ENCODE peak calls at places on chromosome 1, in five cellular contexts. I is heart left ventricle; F is GM12878; K is CD4-positive, alpha-beta memory T cell; Z is Kasumi-1. W is an unnamed sample.

GRCh38 chr1:246151796-246152434 is 355.2 kb downstream of the SMYD3 start:
- DNase-seq in I (no peak), F (no peak), K (no peak), Z (no peak), W (no peak)

GRCh38 chr1:47915677-47916353 is 81.4 kb downstream of the TRABD2B start:
- DNase-seq in I (no peak), F (no peak), K (no peak), Z (no peak), W (no peak)

GRCh38 chr1:7638078-7638477 is 133.0 kb upstream of the VAMP3 start:
- DNase-seq in I (no peak), F (no peak), K (no peak), Z (no peak), W (no peak)

GRCh38 chr1:206575165-206575893 is 36.9 kb downstream of the EIF2D start:
- DNase-seq in I (peak; percentile 70), F (no peak), K (peak; percentile 87), Z (peak; percentile 97), W (peak; percentile 78)

GRCh38 chr1:153697873-153698647 is 19.6 kb downstream of the NPR1 start:
- DNase-seq in I (peak; percentile 80), F (no peak), K (no peak), Z (no peak), W (no peak)

GRCh38 chr1:70997793-70998192 is 49.8 kb downstream of the PTGER3 start:
- DNase-seq in I (no peak), F (no peak), K (no peak), Z (no peak), W (no peak)

GRCh38 chr1:53089478-53090226 is 27.6 kb downstream of the PODN start:
- DNase-seq in I (no peak), F (no peak), K (no peak), Z (no peak), W (no peak)

GRCh38 chr1:186670279-186670964 is 9.8 kb downstream of the PTGS2 start:
- DNase-seq in I (no peak), F (no peak), K (no peak), Z (no peak), W (no peak)

GRCh38 chr1:54499097-54500029 is 48.7 kb upstream of the ACOT11 start:
- DNase-seq in I (no peak), F (no peak), K (peak; percentile 50), Z (peak; percentile 32), W (no peak)

GRCh38 chr1:229432905-229433304 is 989 bp downstream of the ACTA1 start:
- DNase-seq in I (no peak), F (no peak), K (no peak), Z (no peak), W (no peak)

GRCh38 chr1:65994223-65994622 is 201.5 kb downstream of the PDE4B start:
- DNase-seq in I (no peak), F (no peak), K (no peak), Z (no peak), W (no peak)

GRCh38 chr1:201759194-201759814 is 69.7 kb upstream of the IPO9 start:
- DNase-seq in I (no peak), F (no peak), K (no peak), Z (no peak), W (no peak)

W was measured in CD4-positive, CD25-positive, alpha-beta regulatory T cell.